ENCODE peak calls at places on chromosomes 7 and 10, in six cellular contexts. C is H54; G is HFFc6; D is CD4-positive, CD25-positive, alpha-beta regulatory T cell; S is AG20443; O is activated T-helper 1 cell treated with Interleukin-2 at 50 U/mL for 16 hours. U is an unnamed sample.

GRCh38 chr10:8811201-8811600 is 756.7 kb downstream of the GATA3 start:
- DNase-seq in D (no peak), O (no peak), C (no peak), G (no peak), S (no peak), U (no peak)

GRCh38 chr7:32587431-32587948 is 92.2 kb downstream of the AVL9 start:
- DNase-seq in O (no peak), D (no peak), G (peak), C (peak), S (peak), U (peak)

GRCh38 chr7:77904252-77904651 is 105.7 kb downstream of the PHTF2 start:
- DNase-seq in S (no peak), G (no peak), C (no peak), O (no peak), D (no peak), U (no peak)

GRCh38 chr10:60532691-60533468 is 143.2 kb upstream of the ANK3 start:
- DNase-seq in O (no peak), S (no peak), G (no peak), D (no peak), C (no peak), U (no peak)

GRCh38 chr7:128815289-128815938 is 14.8 kb upstream of the FLNC start:
- DNase-seq in G (no peak), O (no peak), D (no peak), S (no peak), C (no peak), U (no peak)

GRCh38 chr7:29328811-29329210 is 134.2 kb downstream of the CHN2 start:
- DNase-seq in G (no peak), D (no peak), S (peak), O (no peak), C (no peak), U (peak)

GRCh38 chr7:7099584-7100014 is 82.7 kb upstream of the C1GALT1 start:
- DNase-seq in D (no peak), G (peak), O (no peak), C (peak), S (peak), U (peak)

GRCh38 chr10:84493951-84494848 is 165.8 kb downstream of the CCSER2 start:
- DNase-seq in O (no peak), S (peak), G (peak), D (no peak), C (peak), U (no peak)

GRCh38 chr10:6112893-6113292 is 24.1 kb downstream of the RBM17 start:
- DNase-seq in C (no peak), D (no peak), O (no peak), S (no peak), G (no peak), U (no peak)

U was measured in GM04504.